ENCODE peak calls at places on chromosomes 2 and 18, in eight cellular contexts. P is neural progenitor cell, T is GM23248, B is H9, U is PC-3, S is hepatocyte, F is GM23338, L is mesenchymal stem cell. Y is an unnamed sample. For H3K4me1, the result is how much of the 10 kb centered on the place peaks cover.

GRCh38 chr2:238567067-238567855 is 140.5 kb downstream of the ASB1 start:
- DNase-seq in F (no peak), L (no peak), T (no peak), P (no peak), U (peak), B (no peak), S (no peak), Y (no peak)

GRCh38 chr2:60416221-60417008 is 137.0 kb downstream of the BCL11A start:
- DNase-seq in F (no peak), T (peak), B (no peak), U (peak), P (no peak), L (peak), S (peak), Y (peak)

GRCh38 chr18:37484893-37485834 is 80.4 kb downstream of the CELF4 start:
- DNase-seq in F (peak), U (no peak), L (peak), S (peak), T (peak), B (peak), P (peak), Y (peak)

GRCh38 chr2:102788880-102789250 is 27.0 kb downstream of the TMEM182 start:
- DNase-seq in B (no peak), L (no peak), P (no peak), S (no peak), U (no peak), F (no peak), T (no peak), Y (no peak)

GRCh38 chr2:120224256-120224655 is 1.1 kb upstream of the TMEM185B start:
- DNase-seq in P (no peak), B (peak), F (no peak), S (no peak), T (no peak), L (no peak), U (no peak), Y (no peak)

GRCh38 chr2:26704441-26704977 is 12.0 kb downstream of the KCNK3 start:
- DNase-seq in U (peak), B (no peak), F (no peak), S (no peak), L (peak), T (peak), P (no peak), Y (peak)

GRCh38 chr2:3299130-3299529 is 78.5 kb downstream of the EIPR1 start:
- DNase-seq in F (no peak), P (no peak), B (no peak), S (no peak), T (no peak), U (no peak), L (no peak), Y (no peak)

GRCh38 chr2:232085826-232086425 is 124.4 kb downstream of the DIS3L2 start:
- DNase-seq in L (no peak), U (no peak), P (no peak), B (no peak), T (peak), S (no peak), F (no peak), Y (no peak)

GRCh38 chr2:106970471-106971261 is 84.7 kb upstream of the ST6GAL2 start:
- DNase-seq in P (no peak), F (no peak), B (no peak), T (peak), S (no peak), L (peak), U (peak), Y (no peak)

GRCh38 chr2:72892506-72893173 is 5.4 kb downstream of the SPR start:
- DNase-seq in L (peak), B (peak), P (peak), F (peak), T (peak), U (peak), S (peak), Y (peak)

GRCh38 chr2:233353769-233354499 is at the start of gene DGKD:
- DNase-seq in U (peak), B (peak), P (peak), S (peak), T (peak), F (peak), L (peak), Y (peak)

GRCh38 chr2:8149985-8150547 is 531.8 kb upstream of the ID2 start:
- DNase-seq in U (no peak), L (peak), B (peak), T (peak), S (no peak), F (peak), P (no peak), Y (no peak)

GRCh38 chr2:68317971-68318685 is 1.6 kb downstream of the CNRIP1 start:
- DNase-seq in B (no peak), S (no peak), U (no peak), P (peak), F (peak), L (no peak), T (peak), Y (no peak)

GRCh38 chr18:64202229-64202835 is 53.4 kb upstream of the LINC00305 start:
- DNase-seq in F (peak), T (no peak), U (no peak), B (no peak), L (peak), P (peak), S (peak), Y (no peak)

GRCh38 chr2:200050921-200051620 is 95.7 kb downstream of the MAIP1 start:
- DNase-seq in S (no peak), B (no peak), T (no peak), P (no peak), F (no peak), U (no peak), L (no peak), Y (no peak)

GRCh38 chr2:236720974-236721600 is 151.5 kb downstream of the ACKR3 start:
- DNase-seq in P (no peak), T (no peak), B (no peak), S (no peak), U (no peak), F (no peak), L (no peak), Y (no peak)

GRCh38 chr18:69531973-69532372 is 131.3 kb downstream of the DOK6 start:
- DNase-seq in U (no peak), T (no peak), S (no peak), F (no peak), L (no peak), B (no peak), P (no peak), Y (no peak)

GRCh38 chr2:20576598-20577115 is 74.2 kb downstream of the HS1BP3 start:
- DNase-seq in S (no peak), L (peak), F (no peak), P (no peak), T (no peak), B (no peak), U (peak), Y (no peak)

GRCh38 chr2:20100711-20101110 is 49.3 kb upstream of the LAPTM4A start:
- DNase-seq in U (no peak), T (no peak), P (no peak), F (no peak), B (no peak), S (no peak), L (no peak), Y (no peak)

GRCh38 chr2:20543579-20543887 is 96.7 kb downstream of the RHOB start:
- DNase-seq in S (no peak), P (no peak), L (no peak), B (no peak), T (no peak), F (no peak), U (no peak), Y (no peak)

GRCh38 chr2:241935774-241936173 is 66.2 kb downstream of the RTP5 start:
- DNase-seq in S (no peak), B (no peak), U (no peak), F (no peak), T (no peak), L (no peak), P (no peak), Y (no peak)

GRCh38 chr18:4224031-4224704 is 230.9 kb downstream of the DLGAP1 start:
- DNase-seq in U (no peak), L (no peak), F (no peak), P (no peak), B (no peak), T (no peak), S (no peak), Y (no peak)

GRCh38 chr2:10204326-10205200 is 82.0 kb downstream of the RRM2 start:
- DNase-seq in U (no peak), S (no peak), P (peak), L (no peak), T (peak), F (no peak), B (peak), Y (no peak)

GRCh38 chr18:79193826-79194225 is 124.6 kb downstream of the ATP9B start:
- DNase-seq in P (no peak), B (no peak), T (no peak), L (no peak), F (no peak), S (no peak), U (no peak), Y (no peak)

DNA sequence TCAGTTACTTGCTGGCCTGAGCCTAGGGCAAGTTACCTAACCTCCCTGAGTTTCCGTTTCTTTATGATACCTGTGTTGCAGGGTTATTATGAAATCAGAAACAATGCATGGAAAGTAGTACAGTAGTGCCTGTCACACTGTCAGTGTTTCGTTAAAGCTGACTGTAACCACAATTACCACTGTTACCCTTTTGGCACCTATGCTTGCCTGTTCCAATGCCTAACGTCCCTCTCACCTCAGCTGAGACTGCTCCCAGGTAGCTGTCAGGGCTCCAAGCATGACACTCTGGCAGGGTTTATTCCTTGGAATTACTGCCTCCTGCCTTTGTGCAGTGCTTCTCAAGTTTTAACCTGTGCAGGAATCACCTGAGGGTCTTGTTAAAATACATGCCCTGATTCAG is 135.2 kb upstream of the RBMS1 start:
- DNase-seq in T (no peak), P (no peak), F (no peak), B (no peak), U (no peak), S (no peak), L (no peak), Y (peak)
- H2AFZ ChIP-seq in T (no peak), P (no peak), F (peak), B (no peak), U (no peak), S (no peak), L (no peak), Y (no peak)

GRCh38 chr2:1550658-1551316 is 137.5 kb downstream of the TPO start:
- DNase-seq in L (peak), S (peak), F (peak), U (peak), P (peak), T (peak), B (peak), Y (peak)
- H3K4me2 ChIP-seq in L (no peak), S (peak), F (no peak), U (peak), P (no peak), T (peak), B (no peak), Y (peak)

DNA sequence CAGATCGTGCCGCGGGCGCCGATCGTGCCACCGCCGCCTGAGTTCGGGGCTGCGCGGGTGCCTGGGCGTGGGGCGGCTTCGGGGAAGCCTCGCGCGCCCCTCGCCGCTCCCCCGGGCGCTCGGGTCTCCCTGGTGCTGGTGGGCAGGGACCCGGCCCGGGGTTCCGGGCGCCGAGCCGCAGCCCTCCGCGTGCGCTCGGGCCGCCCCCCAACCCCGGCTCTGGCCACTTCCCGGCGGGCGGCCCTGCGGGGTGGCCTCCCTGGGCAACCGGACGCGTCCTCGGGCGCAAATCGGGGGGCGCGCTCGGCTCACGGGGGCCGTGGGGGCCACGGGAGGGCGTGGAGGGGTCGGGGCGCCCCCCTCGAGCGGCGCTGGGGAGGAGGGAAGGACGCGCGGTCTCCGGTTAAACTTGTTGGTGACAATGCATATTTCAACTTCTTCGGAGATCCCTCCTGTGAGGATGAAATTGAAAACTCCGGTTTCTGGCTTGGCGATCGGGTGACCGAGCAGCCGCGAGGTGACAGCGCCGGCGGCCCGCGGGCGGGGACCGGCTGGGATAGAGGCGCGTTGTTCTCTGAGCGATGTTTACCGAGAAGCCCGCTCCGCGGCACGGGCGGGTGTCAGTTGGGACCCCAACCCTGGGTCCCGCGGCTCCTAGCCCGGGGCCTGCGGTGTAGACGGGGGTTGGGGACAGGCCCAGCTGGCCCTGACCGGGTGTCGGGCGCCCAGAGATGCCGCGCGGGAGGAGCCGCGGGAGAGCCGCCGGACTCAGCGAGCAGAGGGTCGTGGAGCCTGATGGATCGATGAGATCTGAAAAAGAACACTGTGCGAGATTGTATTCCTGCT is 676 bp downstream of the SH3BP4 start:
- DNase-seq in F (peak), U (peak), P (peak), T (peak), S (peak), L (peak), B (no peak), Y (no peak)
- H3K4me1 ChIP-seq in F (under half), U (under half), P (half or more), T (half or more), S (under half), L (under half), B (under half), Y (under half)

DNA sequence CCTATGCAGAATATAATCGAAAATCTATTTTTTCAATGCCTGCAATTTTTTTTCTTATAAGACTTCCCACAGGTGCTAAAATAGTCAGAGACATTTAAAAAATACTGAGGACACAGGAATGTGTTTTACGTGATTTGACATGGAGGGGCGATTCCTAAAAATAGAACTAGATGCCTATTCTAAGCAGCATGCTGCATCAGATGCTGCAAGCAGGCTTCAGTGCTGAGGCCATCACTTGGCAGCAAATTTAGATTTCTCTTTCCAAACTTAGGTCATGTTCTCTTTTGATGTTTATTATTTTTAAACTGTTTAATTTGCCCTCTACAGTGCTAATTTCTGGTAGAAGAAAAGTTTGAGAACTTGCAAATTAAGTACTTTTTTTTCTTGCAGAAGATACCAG is 43.7 kb upstream of the NCK2 start:
- DNase-seq in B (no peak), S (no peak), T (no peak), U (no peak), P (no peak), F (no peak), L (no peak), Y (no peak)
- H2AFZ ChIP-seq in B (no peak), S (no peak), T (no peak), U (no peak), P (no peak), F (no peak), L (no peak), Y (no peak)

DNA sequence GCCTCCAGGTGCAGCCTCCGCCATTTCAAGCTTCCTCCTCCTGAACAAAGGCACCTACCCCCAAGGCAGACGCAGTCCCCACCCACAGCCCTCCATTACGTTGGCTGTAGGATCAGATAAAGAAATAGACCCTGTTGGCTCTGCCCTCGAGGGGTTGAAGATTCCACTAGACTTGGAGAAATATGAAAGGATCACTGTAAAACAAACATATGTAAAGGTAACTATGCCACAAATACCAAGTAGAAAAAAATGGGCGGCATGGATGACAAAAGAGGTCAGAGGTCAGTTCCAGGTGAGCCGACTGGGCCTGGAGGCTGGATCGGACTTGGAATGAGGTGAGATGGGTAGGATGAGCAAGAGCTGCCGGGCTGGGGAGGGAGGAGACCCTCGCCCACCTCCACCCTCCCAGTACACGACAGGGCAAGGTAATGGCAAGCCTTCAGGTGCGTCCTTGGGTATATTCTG is 84.8 kb upstream of the POMC start:
- DNase-seq in L (no peak), P (no peak), S (no peak), T (no peak), U (no peak), F (no peak), B (no peak), Y (no peak)
- H3K4me2 ChIP-seq in L (peak), P (peak), S (peak), T (no peak), U (no peak), F (peak), B (peak), Y (no peak)

DNA sequence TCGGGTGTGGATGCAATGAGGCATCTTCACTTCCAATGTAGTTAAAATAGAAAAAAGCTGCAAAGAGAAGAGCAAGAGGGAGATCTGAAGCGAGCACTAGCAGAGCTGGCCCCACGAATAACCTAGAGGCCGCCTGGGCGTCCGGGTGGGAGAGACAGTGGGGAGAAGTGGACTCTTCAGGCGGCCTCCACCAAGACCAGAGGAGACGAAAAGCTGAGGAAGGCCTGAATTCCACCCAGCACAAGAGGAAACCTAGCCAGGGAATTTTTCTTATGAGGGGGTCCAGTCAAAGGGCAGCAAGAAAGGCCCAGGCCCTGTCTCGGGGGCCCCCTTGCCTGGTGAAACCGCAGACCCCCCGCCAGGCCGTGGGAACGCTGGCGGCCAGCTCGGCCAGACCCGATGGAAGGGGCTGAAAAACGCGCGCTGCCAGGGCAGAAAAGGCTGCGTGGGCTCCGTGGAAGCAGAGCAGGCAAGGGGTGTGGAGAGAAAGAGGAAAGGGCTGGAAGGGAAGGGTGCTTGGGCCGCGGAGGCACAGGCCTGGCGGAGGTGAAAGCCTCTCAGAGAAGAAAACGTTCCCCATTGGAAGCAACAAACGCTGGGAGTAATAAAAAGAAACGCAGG is 69.2 kb downstream of the KCTD1 start:
- DNase-seq in T (no peak), U (no peak), P (peak), S (no peak), F (peak), L (no peak), B (peak), Y (no peak)
- H3K4me1 ChIP-seq in T (under half), U (half or more), P (under half), S (under half), F (under half), L (under half), B (under half), Y (half or more)

GRCh38 chr18:39872566-39872965 is 2082.5 kb upstream of the PIK3C3 start:
- DNase-seq in F (no peak), S (no peak), U (no peak), T (no peak), L (no peak), B (no peak), P (no peak), Y (no peak)
- H2AFZ ChIP-seq in F (no peak), S (no peak), U (no peak), T (no peak), L (no peak), B (no peak), P (no peak), Y (no peak)

DNA sequence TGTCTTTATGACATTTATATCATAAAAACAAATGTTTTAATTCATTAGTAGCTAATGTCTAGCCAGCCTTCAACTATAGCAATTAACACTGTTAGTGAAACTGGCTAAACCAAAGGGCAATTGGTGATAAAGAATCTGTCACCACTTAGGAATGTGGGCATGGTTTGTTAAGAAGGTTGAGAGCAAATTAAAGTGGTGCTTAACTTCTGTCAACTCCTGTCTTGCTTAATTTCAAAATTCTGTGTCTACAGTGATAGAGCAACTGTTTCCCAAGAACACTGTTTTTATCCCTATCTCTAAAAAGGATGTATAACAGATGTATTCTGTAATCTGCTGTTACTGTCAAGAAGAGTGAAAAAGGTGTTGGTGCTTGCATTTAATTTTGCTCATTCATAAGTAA is 36.5 kb downstream of the CFAP36 start:
- DNase-seq in P (no peak), U (peak), B (no peak), T (peak), L (peak), F (no peak), S (peak), Y (peak)
- H3K4me2 ChIP-seq in P (no peak), U (no peak), B (no peak), T (no peak), L (no peak), F (no peak), S (peak), Y (peak)

DNA sequence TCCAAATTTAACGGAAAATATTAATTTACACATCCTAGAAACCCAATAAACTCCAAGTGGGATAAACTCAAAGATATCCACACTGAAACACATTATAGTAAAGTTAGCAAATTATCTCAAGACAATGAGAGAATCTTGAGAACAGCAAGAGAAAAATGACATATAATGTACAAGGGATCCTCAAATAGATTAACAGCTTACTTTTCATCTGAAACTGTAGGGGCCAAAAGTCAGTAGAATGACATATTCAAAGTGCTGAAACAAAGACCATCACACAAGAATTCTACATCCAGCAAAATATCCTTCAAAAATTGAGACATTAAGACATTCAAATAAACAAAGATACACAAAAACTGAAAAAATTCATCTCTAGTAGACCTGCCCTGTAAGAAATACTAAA is 18.7 kb upstream of the METTL21A start:
- DNase-seq in P (no peak), U (no peak), F (no peak), L (no peak), B (no peak), S (no peak), T (no peak), Y (no peak)
- H3K4me1 ChIP-seq in P (under half), U (under half), F (under half), L (under half), B (under half), S (under half), T (under half), Y (under half)

Y was measured in mammary epithelial cell.